ENCODE peak calls at places on chromosomes 16 and 17, in five cellular contexts. One of them, this sample, is unnamed.

GRCh38 chr17:16214190-16215001 is 938 bp downstream of the NCOR1 start:
- DNase-seq in BJ: no peak
- DNase-seq in Peyer's patch: no peak
- DNase-seq in fibroblast of pulmonary artery: no peak
- DNase-seq in gastrocnemius medialis: no peak
- DNase-seq in this sample: peak

GRCh38 chr16:88785106-88785924 is at the start of gene PIEZO1:
- DNase-seq in BJ: no peak
- DNase-seq in Peyer's patch: peak
- DNase-seq in fibroblast of pulmonary artery: peak
- DNase-seq in gastrocnemius medialis: no peak
- DNase-seq in this sample: peak

GRCh38 chr17:40598928-40599627 is 33.8 kb upstream of the CCR7 start:
- DNase-seq in BJ: no peak
- DNase-seq in Peyer's patch: no peak
- DNase-seq in fibroblast of pulmonary artery: peak
- DNase-seq in gastrocnemius medialis: no peak
- DNase-seq in this sample: no peak

GRCh38 chr16:29925805-29926674 is at the start of gene KCTD13:
- DNase-seq in BJ: peak
- DNase-seq in Peyer's patch: peak
- DNase-seq in fibroblast of pulmonary artery: peak
- DNase-seq in gastrocnemius medialis: peak
- DNase-seq in this sample: peak

GRCh38 chr17:63950940-63951907 is 19.1 kb upstream of the CD79B start:
- DNase-seq in BJ: no peak
- DNase-seq in Peyer's patch: peak
- DNase-seq in fibroblast of pulmonary artery: no peak
- DNase-seq in gastrocnemius medialis: no peak
- DNase-seq in this sample: no peak

GRCh38 chr16:75566889-75567255 is 693 bp downstream of the GABARAPL2 start:
- DNase-seq in BJ: no peak
- DNase-seq in Peyer's patch: no peak
- DNase-seq in fibroblast of pulmonary artery: no peak
- DNase-seq in gastrocnemius medialis: no peak
- DNase-seq in this sample: no peak

GRCh38 chr17:58060596-58061191 is 22.5 kb upstream of the DYNLL2 start:
- DNase-seq in BJ: no peak
- DNase-seq in Peyer's patch: no peak
- DNase-seq in fibroblast of pulmonary artery: peak
- DNase-seq in gastrocnemius medialis: no peak
- DNase-seq in this sample: peak

GRCh38 chr16:57616871-57617270 is 11.6 kb upstream of the ADGRG1 start:
- DNase-seq in BJ: no peak
- DNase-seq in Peyer's patch: peak
- DNase-seq in fibroblast of pulmonary artery: no peak
- DNase-seq in gastrocnemius medialis: no peak
- DNase-seq in this sample: no peak

GRCh38 chr16:50313596-50314483 is 47.5 kb downstream of the ADCY7 start:
- DNase-seq in BJ: no peak
- DNase-seq in Peyer's patch: peak
- DNase-seq in fibroblast of pulmonary artery: peak
- DNase-seq in gastrocnemius medialis: peak
- DNase-seq in this sample: peak

GRCh38 chr17:71975331-71975801 is 145.5 kb upstream of the SOX9 start:
- DNase-seq in BJ: peak
- DNase-seq in Peyer's patch: peak
- DNase-seq in fibroblast of pulmonary artery: peak
- DNase-seq in gastrocnemius medialis: peak
- DNase-seq in this sample: peak

GRCh38 chr17:8696951-8697745 is 47.5 kb downstream of the CCDC42 start:
- DNase-seq in BJ: no peak
- DNase-seq in Peyer's patch: no peak
- DNase-seq in fibroblast of pulmonary artery: peak
- DNase-seq in gastrocnemius medialis: no peak
- DNase-seq in this sample: peak

GRCh38 chr16:17050468-17050867 is 420.3 kb downstream of the XYLT1 start:
- DNase-seq in BJ: no peak
- DNase-seq in Peyer's patch: no peak
- DNase-seq in fibroblast of pulmonary artery: no peak
- DNase-seq in gastrocnemius medialis: no peak
- DNase-seq in this sample: no peak

GRCh38 chr17:61335845-61336655 is 63.6 kb upstream of the TBX2 start:
- DNase-seq in BJ: no peak
- DNase-seq in Peyer's patch: no peak
- DNase-seq in fibroblast of pulmonary artery: no peak
- DNase-seq in gastrocnemius medialis: no peak
- DNase-seq in this sample: no peak

GRCh38 chr16:9557266-9557665 is 465.8 kb downstream of the HAPSTR1 start:
- DNase-seq in BJ: no peak
- DNase-seq in Peyer's patch: no peak
- DNase-seq in fibroblast of pulmonary artery: no peak
- DNase-seq in gastrocnemius medialis: no peak
- DNase-seq in this sample: no peak

GRCh38 chr16:30377812-30378235 is 3.2 kb downstream of the MYL11 start:
- DNase-seq in BJ: no peak
- DNase-seq in Peyer's patch: peak
- DNase-seq in fibroblast of pulmonary artery: peak
- DNase-seq in gastrocnemius medialis: peak
- DNase-seq in this sample: peak

GRCh38 chr16:27434141-27435051 is 32.4 kb downstream of the IL21R start:
- DNase-seq in BJ: no peak
- DNase-seq in Peyer's patch: no peak
- DNase-seq in fibroblast of pulmonary artery: no peak
- DNase-seq in gastrocnemius medialis: no peak
- DNase-seq in this sample: no peak

GRCh38 chr16:46789499-46790414 is 41.2 kb downstream of the C16orf87 start:
- DNase-seq in BJ: no peak
- DNase-seq in Peyer's patch: peak
- DNase-seq in fibroblast of pulmonary artery: peak
- DNase-seq in gastrocnemius medialis: peak
- DNase-seq in this sample: peak

GRCh38 chr16:86221085-86221484 is 289.2 kb upstream of the FOXF1 start:
- DNase-seq in BJ: no peak
- DNase-seq in Peyer's patch: peak
- DNase-seq in fibroblast of pulmonary artery: no peak
- DNase-seq in gastrocnemius medialis: no peak
- DNase-seq in this sample: peak

GRCh38 chr17:3639981-3640596 is 3.5 kb downstream of the CTNS start:
- DNase-seq in BJ: no peak
- DNase-seq in Peyer's patch: no peak
- DNase-seq in fibroblast of pulmonary artery: peak
- DNase-seq in gastrocnemius medialis: peak
- DNase-seq in this sample: peak

GRCh38 chr17:28497931-28498330 is 8.2 kb upstream of the FOXN1 start:
- DNase-seq in BJ: no peak
- DNase-seq in Peyer's patch: peak
- DNase-seq in fibroblast of pulmonary artery: no peak
- DNase-seq in gastrocnemius medialis: no peak
- DNase-seq in this sample: no peak

GRCh38 chr17:19022747-19023146 is 18.2 kb upstream of the FAM83G start:
- DNase-seq in BJ: no peak
- DNase-seq in Peyer's patch: no peak
- DNase-seq in fibroblast of pulmonary artery: no peak
- DNase-seq in gastrocnemius medialis: no peak
- DNase-seq in this sample: no peak

GRCh38 chr16:76653390-76654026 is 376.3 kb downstream of the CNTNAP4 start:
- DNase-seq in BJ: no peak
- DNase-seq in Peyer's patch: no peak
- DNase-seq in fibroblast of pulmonary artery: peak
- DNase-seq in gastrocnemius medialis: no peak
- DNase-seq in this sample: peak

GRCh38 chr17:64077409-64077808 is 52.5 kb downstream of the ERN1 start:
- DNase-seq in BJ: no peak
- DNase-seq in Peyer's patch: no peak
- DNase-seq in fibroblast of pulmonary artery: no peak
- DNase-seq in gastrocnemius medialis: no peak
- DNase-seq in this sample: no peak

GRCh38 chr17:50559674-50560184 is 786 bp upstream of the CACNA1G start:
- DNase-seq in BJ: no peak
- DNase-seq in Peyer's patch: peak
- DNase-seq in fibroblast of pulmonary artery: peak
- DNase-seq in gastrocnemius medialis: no peak
- DNase-seq in this sample: peak

GRCh38 chr16:57610611-57611010 is 17.8 kb upstream of the ADGRG1 start:
- DNase-seq in BJ: no peak
- DNase-seq in Peyer's patch: no peak
- DNase-seq in fibroblast of pulmonary artery: no peak
- DNase-seq in gastrocnemius medialis: no peak
- DNase-seq in this sample: no peak

GRCh38 chr16:8866118-8866883 is 2.5 kb downstream of the CARHSP1 start:
- DNase-seq in BJ: no peak
- DNase-seq in Peyer's patch: no peak
- DNase-seq in fibroblast of pulmonary artery: peak
- DNase-seq in gastrocnemius medialis: no peak
- DNase-seq in this sample: no peak

GRCh38 chr16:11913425-11914079 is 2.2 kb downstream of the GSPT1 start:
- DNase-seq in BJ: no peak
- DNase-seq in Peyer's patch: no peak
- DNase-seq in fibroblast of pulmonary artery: no peak
- DNase-seq in gastrocnemius medialis: no peak
- DNase-seq in this sample: no peak

GRCh38 chr16:51971184-51971583 is 575.8 kb downstream of the TOX3 start:
- DNase-seq in BJ: no peak
- DNase-seq in Peyer's patch: no peak
- DNase-seq in fibroblast of pulmonary artery: peak
- DNase-seq in gastrocnemius medialis: no peak
- DNase-seq in this sample: peak

GRCh38 chr17:7403043-7403901 is 625 bp downstream of the TMEM256 start:
- DNase-seq in BJ: no peak
- DNase-seq in Peyer's patch: peak
- DNase-seq in fibroblast of pulmonary artery: no peak
- DNase-seq in gastrocnemius medialis: peak
- DNase-seq in this sample: no peak

GRCh38 chr16:71352963-71353460 is 5.5 kb upstream of the CALB2 start:
- DNase-seq in BJ: no peak
- DNase-seq in Peyer's patch: no peak
- DNase-seq in fibroblast of pulmonary artery: no peak
- DNase-seq in gastrocnemius medialis: no peak
- DNase-seq in this sample: no peak

GRCh38 chr17:20157078-20157360 is 147.9 kb downstream of the SPECC1 start:
- DNase-seq in BJ: no peak
- DNase-seq in Peyer's patch: peak
- DNase-seq in fibroblast of pulmonary artery: no peak
- DNase-seq in gastrocnemius medialis: no peak
- DNase-seq in this sample: no peak

GRCh38 chr16:8931864-8932263 is 31.8 kb downstream of the USP7 start:
- DNase-seq in BJ: no peak
- DNase-seq in Peyer's patch: no peak
- DNase-seq in fibroblast of pulmonary artery: peak
- DNase-seq in gastrocnemius medialis: no peak
- DNase-seq in this sample: peak

GRCh38 chr17:1031711-1032110 is 34.8 kb downstream of the TIMM22 start:
- DNase-seq in BJ: no peak
- DNase-seq in Peyer's patch: no peak
- DNase-seq in fibroblast of pulmonary artery: peak
- DNase-seq in gastrocnemius medialis: no peak
- DNase-seq in this sample: peak

GRCh38 chr17:82400830-82401229 is 17.3 kb upstream of the HEXD start:
- DNase-seq in BJ: no peak
- DNase-seq in Peyer's patch: no peak
- DNase-seq in fibroblast of pulmonary artery: no peak
- DNase-seq in gastrocnemius medialis: no peak
- DNase-seq in this sample: peak

GRCh38 chr17:82397449-82398335 is 20.5 kb upstream of the HEXD start:
- DNase-seq in BJ: no peak
- DNase-seq in Peyer's patch: no peak
- DNase-seq in fibroblast of pulmonary artery: no peak
- DNase-seq in gastrocnemius medialis: no peak
- DNase-seq in this sample: no peak

GRCh38 chr17:82399601-82400101 is 18.5 kb upstream of the HEXD start:
- DNase-seq in BJ: no peak
- DNase-seq in Peyer's patch: no peak
- DNase-seq in fibroblast of pulmonary artery: no peak
- DNase-seq in gastrocnemius medialis: peak
- DNase-seq in this sample: peak

GRCh38 chr17:82400206-82400605 is 17.9 kb upstream of the HEXD start:
- DNase-seq in BJ: no peak
- DNase-seq in Peyer's patch: no peak
- DNase-seq in fibroblast of pulmonary artery: peak
- DNase-seq in gastrocnemius medialis: no peak
- DNase-seq in this sample: peak

DNA sequence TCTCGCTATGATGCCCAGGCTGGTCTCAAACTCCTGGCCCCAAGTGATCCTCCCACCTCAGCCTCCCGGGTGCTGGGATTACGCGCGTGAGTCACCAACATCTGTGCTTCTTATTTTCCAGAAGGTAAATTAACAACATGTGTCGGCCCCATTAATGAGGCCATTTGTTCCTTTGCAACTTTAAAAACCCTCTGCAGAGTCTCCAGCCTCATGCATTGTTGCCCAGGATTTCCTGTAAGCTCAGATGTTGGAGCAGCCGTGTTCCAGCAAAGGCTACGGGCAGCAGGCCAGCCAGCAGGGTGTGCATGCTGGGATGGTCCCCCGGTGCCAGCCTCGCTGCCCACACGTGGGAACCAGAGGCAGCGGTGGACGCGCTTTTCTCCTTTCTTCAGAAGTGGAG is 19.1 kb upstream of the HEXD start:
- DNase-seq in BJ: peak
- DNase-seq in Peyer's patch: no peak
- DNase-seq in fibroblast of pulmonary artery: peak
- DNase-seq in gastrocnemius medialis: peak
- DNase-seq in this sample: peak
- H3K4me3 ChIP-seq in BJ: no peak
- H3K4me3 ChIP-seq in Peyer's patch: no peak
- H3K4me3 ChIP-seq in fibroblast of pulmonary artery: no peak
- H3K4me3 ChIP-seq in gastrocnemius medialis: no peak
- H3K4me3 ChIP-seq in this sample: no peak

GRCh38 chr17:2399572-2400473 is 1.0 kb downstream of the MNT start:
- DNase-seq in BJ: peak
- DNase-seq in Peyer's patch: peak
- DNase-seq in fibroblast of pulmonary artery: peak
- DNase-seq in gastrocnemius medialis: peak
- DNase-seq in this sample: peak
- TF ChIP-seq CTCF in BJ: no peak
- TF ChIP-seq CTCF in Peyer's patch: no peak
- TF ChIP-seq CTCF in fibroblast of pulmonary artery: no peak
- TF ChIP-seq CTCF in gastrocnemius medialis: no peak
- TF ChIP-seq CTCF in this sample: no peak

DNA sequence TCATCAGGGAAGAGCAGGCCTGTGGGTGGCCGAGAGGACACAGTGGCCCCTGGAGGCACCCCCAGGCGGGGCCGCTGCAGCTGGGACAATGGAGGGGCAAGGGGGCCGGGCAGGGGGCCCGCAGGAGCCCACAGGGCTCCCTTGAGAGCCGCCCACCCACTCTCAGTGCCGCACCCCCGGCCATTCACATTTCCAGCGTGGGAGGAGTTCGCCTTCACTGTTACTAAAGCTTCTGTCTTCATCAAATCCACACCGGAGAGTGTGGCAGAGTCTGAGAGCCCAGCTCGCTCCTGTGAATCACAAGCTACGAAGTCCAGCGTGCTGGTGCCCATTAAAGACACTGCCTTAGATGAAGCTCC is 20.9 kb upstream of the PVALEF start:
- DNase-seq in BJ: no peak
- DNase-seq in Peyer's patch: no peak
- DNase-seq in fibroblast of pulmonary artery: no peak
- DNase-seq in gastrocnemius medialis: no peak
- DNase-seq in this sample: no peak
- H3K4me3 ChIP-seq in BJ: no peak
- H3K4me3 ChIP-seq in Peyer's patch: no peak
- H3K4me3 ChIP-seq in fibroblast of pulmonary artery: no peak
- H3K4me3 ChIP-seq in gastrocnemius medialis: no peak
- H3K4me3 ChIP-seq in this sample: no peak

GRCh38 chr17:66863820-66864219 is 28.9 kb downstream of the CACNG5 start:
- DNase-seq in BJ: no peak
- DNase-seq in Peyer's patch: no peak
- DNase-seq in fibroblast of pulmonary artery: no peak
- DNase-seq in gastrocnemius medialis: no peak
- DNase-seq in this sample: no peak
- TF ChIP-seq CTCF in BJ: no peak
- TF ChIP-seq CTCF in Peyer's patch: no peak
- TF ChIP-seq CTCF in fibroblast of pulmonary artery: no peak
- TF ChIP-seq CTCF in gastrocnemius medialis: no peak
- TF ChIP-seq CTCF in this sample: no peak